ENCODE peak calls at places on chromosomes 12 and 14, in seven cellular contexts. V is Peyer's patch; K is CD8-positive, alpha-beta T cell; X is stomach; L is uterus; B is ascending aorta; M is naive thymus-derived CD4-positive, alpha-beta T cell. P is an unnamed sample. For H3K4me1 and H3K36me3, the result is how much of the 10 kb centered on the place peaks cover.

GRCh38 chr12:33187409-33187808 is 252.2 kb downstream of the SYT10 start:
- DNase-seq in V (no peak), K (no peak), X (no peak), L (no peak), B (no peak), M (no peak), P (no peak)

GRCh38 chr12:106303202-106303820 is 778 bp downstream of the TCP11L2 start:
- DNase-seq in V (peak), K (peak), X (peak), L (peak), B (peak), M (peak), P (peak)

GRCh38 chr14:80809663-80810062 is 131.9 kb downstream of the CEP128 start:
- DNase-seq in V (no peak), K (no peak), X (no peak), L (no peak), B (no peak), M (no peak), P (no peak)

GRCh38 chr12:60196366-60196765 is 600.5 kb downstream of the SLC16A7 start:
- DNase-seq in V (no peak), K (no peak), X (no peak), L (no peak), B (no peak), M (no peak), P (no peak)

GRCh38 chr12:105092336-105092735 is 8.1 kb upstream of the ALDH1L2 start:
- DNase-seq in V (no peak), K (no peak), X (no peak), L (no peak), B (no peak), M (no peak), P (no peak)

GRCh38 chr14:95515080-95515489 is 1.4 kb downstream of the SYNE3 start:
- DNase-seq in V (peak), K (no peak), X (no peak), L (no peak), B (no peak), M (no peak), P (no peak)

GRCh38 chr14:104086661-104087461 is 1.4 kb downstream of the ASPG start:
- DNase-seq in V (no peak), K (no peak), X (peak), L (peak), B (no peak), M (no peak), P (no peak)

GRCh38 chr14:60485600-60486251 is at the start of gene C14orf39:
- DNase-seq in V (no peak), K (no peak), X (no peak), L (no peak), B (no peak), M (no peak), P (peak)

GRCh38 chr12:108966378-108967151 is 54.3 kb downstream of the SVOP start:
- DNase-seq in V (no peak), K (no peak), X (no peak), L (no peak), B (no peak), M (no peak), P (no peak)

GRCh38 chr12:132291402-132292175 is 37.8 kb downstream of the GALNT9 start:
- DNase-seq in V (no peak), K (no peak), X (no peak), L (no peak), B (no peak), M (no peak), P (no peak)

GRCh38 chr14:22163051-22163450 is 426.0 kb downstream of the DAD1 start:
- DNase-seq in V (no peak), K (no peak), X (no peak), L (no peak), B (no peak), M (no peak), P (peak)

GRCh38 chr12:128076188-128076587 is 190.8 kb upstream of the TMEM132C start:
- DNase-seq in V (no peak), K (no peak), X (no peak), L (no peak), B (no peak), M (no peak), P (no peak)

GRCh38 chr14:42532194-42532593 is 925.5 kb downstream of the LRFN5 start:
- DNase-seq in V (no peak), K (no peak), X (no peak), L (no peak), B (no peak), M (no peak), P (no peak)

GRCh38 chr14:93926873-93927571 is at the start of gene FAM181A:
- DNase-seq in V (no peak), K (no peak), X (no peak), L (no peak), B (no peak), M (no peak), P (no peak)

GRCh38 chr14:86815341-86815740 is 1177.6 kb downstream of the GALC start:
- DNase-seq in V (no peak), K (no peak), X (no peak), L (no peak), B (no peak), M (no peak), P (no peak)

DNA sequence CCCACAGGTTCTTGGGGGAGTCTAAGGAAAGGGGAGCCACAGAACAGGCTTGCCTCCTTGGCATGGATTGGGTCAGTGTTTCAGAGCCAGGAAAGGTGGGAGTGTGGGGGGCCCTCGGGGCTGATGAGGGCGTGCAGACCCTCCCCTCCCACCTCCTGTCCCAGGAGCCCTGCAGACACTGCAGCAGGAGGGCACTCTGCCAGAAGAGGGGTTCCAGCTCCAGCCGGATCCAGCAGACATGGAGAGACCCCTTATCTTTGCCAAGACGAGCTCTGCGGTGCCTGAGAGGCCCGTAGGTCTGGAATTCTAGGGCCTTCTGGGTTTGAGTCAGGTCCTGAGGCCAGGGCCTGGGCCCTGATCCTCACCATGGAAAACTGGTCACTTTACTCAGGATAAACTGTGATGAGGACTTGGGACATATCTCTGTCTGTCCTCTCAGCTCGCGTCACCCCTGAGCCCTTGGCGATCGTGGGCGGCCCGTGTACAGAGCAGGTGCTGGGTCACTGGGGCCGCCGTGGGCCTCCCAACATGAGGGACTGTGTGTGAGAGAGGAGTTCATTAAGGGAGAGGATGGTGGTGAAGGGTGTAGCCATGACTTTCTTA is 13.8 kb downstream of the MEG3 start:
- DNase-seq in V (no peak), K (no peak), X (no peak), L (no peak), B (no peak), M (no peak), P (no peak)
- H3K4me1 ChIP-seq in V (under half), K (under half), X (under half), L (under half), B (under half), M (under half), P (under half)

GRCh38 chr12:49027846-49028245 is 9.3 kb upstream of the PRKAG1 start:
- DNase-seq in V (no peak), K (no peak), X (no peak), L (no peak), B (no peak), M (no peak), P (no peak)
- H3K36me3 ChIP-seq in V (half or more), K (under half), X (half or more), L (under half), B (half or more), M (under half), P (half or more)

DNA sequence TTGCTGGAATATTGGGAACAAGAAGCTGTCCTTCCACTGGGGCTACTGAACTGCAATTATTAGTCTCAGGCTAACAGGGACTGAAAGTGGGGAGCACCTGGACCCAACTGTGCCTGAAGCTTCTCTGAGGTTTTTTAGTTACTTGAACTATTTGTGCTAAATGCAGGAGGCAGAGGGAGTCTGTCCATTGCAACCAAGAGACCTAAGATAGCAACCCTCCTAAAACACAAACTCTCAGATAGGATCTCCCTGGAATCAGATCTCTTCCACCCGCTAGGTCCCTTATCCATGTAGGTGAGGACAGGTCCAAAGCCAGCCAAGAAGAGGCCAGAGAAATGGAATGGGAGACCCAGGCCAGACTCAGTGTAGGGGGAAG is 58.1 kb downstream of the NCOR2 start:
- DNase-seq in V (no peak), K (no peak), X (no peak), L (no peak), B (no peak), M (no peak), P (no peak)
- H3K4me1 ChIP-seq in V (under half), K (under half), X (half or more), L (under half), B (half or more), M (under half), P (under half)

GRCh38 chr12:23350808-23351207 is 598.7 kb downstream of the SOX5 start:
- DNase-seq in V (no peak), K (no peak), X (no peak), L (no peak), B (no peak), M (no peak), P (no peak)

GRCh38 chr12:23354800-23355199 is 594.7 kb downstream of the SOX5 start:
- DNase-seq in V (no peak), K (no peak), X (no peak), L (no peak), B (no peak), M (no peak), P (no peak)

GRCh38 chr12:23352670-23353069 is 596.8 kb downstream of the SOX5 start:
- DNase-seq in V (no peak), K (no peak), X (no peak), L (no peak), B (no peak), M (no peak), P (no peak)

GRCh38 chr12:23349550-23349949 is 599.9 kb downstream of the SOX5 start:
- DNase-seq in V (no peak), K (no peak), X (no peak), L (no peak), B (no peak), M (no peak), P (no peak)
- H3K36me3 ChIP-seq in V (under half), K (under half), X (under half), L (under half), B (under half), M (under half), P (under half)

DNA sequence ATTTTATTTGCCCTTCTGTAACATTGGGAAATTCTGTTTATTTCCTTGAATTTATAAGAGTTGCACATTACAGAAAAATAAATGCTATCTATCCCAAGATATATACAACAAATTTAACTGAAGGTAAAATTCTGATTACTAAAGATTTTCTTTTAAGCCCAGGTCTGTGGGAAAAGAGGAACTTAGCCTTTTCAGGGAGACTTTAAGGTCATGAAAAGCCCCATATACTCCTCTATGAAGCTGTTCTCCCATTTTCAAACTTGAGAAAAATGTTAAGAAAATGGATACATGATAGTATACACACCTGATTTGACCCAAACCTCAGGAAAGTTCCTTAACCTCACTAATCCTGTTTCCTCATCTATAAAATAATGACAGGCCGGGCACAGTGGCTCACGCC is 7.1 kb downstream of the SINHCAF start:
- DNase-seq in V (no peak), K (no peak), X (no peak), L (no peak), B (no peak), M (no peak), P (no peak)
- H3K4me1 ChIP-seq in V (under half), K (half or more), X (half or more), L (under half), B (under half), M (half or more), P (half or more)

GRCh38 chr12:64025174-64025958 is 180.9 kb downstream of the SRGAP1 start:
- DNase-seq in V (no peak), K (no peak), X (no peak), L (no peak), B (no peak), M (no peak), P (no peak)
- H3K36me3 ChIP-seq in V (under half), K (under half), X (under half), L (under half), B (under half), M (under half), P (under half)

DNA sequence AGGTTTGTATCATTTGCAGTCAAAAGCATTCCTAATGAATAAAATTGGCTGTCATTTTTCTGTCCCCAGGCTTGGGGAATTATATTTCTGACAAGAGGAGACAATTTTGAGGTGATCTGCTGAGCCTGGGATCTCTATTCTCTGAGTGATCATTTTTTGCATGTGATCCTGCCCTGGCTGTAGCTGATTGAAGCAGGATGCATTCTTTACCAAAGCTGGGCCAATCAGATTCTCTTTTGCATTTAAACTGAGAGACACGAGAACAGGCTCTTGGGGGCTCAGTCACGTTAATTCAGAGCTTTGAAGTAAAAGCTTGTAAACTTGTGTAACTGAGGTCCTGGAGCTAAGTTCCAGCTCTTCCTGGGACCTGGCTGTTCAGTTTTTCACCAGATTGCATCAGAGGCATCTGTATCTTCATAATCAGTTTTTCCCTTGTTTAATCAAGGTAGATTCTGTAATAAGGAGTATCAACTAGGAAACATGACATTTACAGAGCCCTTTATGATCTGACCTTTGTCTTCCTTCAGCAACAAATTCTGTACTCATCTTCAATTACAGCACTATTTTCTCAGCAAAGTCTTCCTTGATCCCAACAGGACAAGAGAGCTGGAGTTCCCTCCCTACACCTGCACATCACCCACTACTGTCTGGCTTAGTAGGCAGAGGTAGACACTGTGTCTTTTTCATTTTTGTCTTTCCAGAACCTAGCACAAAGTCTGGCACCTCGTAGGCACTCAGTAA is 35.0 kb upstream of the MANSC4 start:
- DNase-seq in V (no peak), K (no peak), X (no peak), L (no peak), B (no peak), M (no peak), P (no peak)
- H3K4me1 ChIP-seq in V (under half), K (under half), X (under half), L (under half), B (under half), M (under half), P (under half)

DNA sequence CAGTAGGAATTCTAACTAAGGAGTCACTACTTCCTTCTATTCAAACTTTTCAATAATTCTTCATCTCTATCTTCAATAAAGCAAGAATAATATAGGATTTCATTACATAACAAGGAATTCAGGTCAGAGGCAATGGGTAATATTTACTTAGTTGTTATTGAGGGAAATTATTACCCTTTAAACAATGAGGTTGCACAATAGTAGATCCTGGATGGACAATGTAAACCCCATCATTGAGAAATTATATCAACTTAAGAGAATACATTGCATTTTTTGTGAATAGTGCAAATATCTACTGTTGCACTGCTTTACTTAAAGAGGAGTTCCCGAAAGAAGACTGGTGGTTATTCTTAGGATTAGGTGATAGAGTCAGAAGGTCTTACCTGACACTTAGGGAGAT is 43.7 kb downstream of the A2M start:
- DNase-seq in V (no peak), K (no peak), X (no peak), L (no peak), B (no peak), M (no peak), P (no peak)
- H3K36me3 ChIP-seq in V (under half), K (under half), X (half or more), L (under half), B (half or more), M (under half), P (under half)

GRCh38 chr14:66920196-66920595 is 269.0 kb upstream of the GARIN2 start:
- DNase-seq in V (no peak), K (no peak), X (no peak), L (no peak), B (no peak), M (no peak), P (no peak)
- H3K4me1 ChIP-seq in V (under half), K (under half), X (under half), L (under half), B (under half), M (under half), P (under half)